ENCODE peak calls at places on chromosomes 2 and 18, in four cellular contexts. X, K, Y and M are unnamed samples.

GRCh38 chr2:29528891-29529520 is 392.4 kb downstream of the ALK start:
- DNase-seq in X (no peak), K (no peak), Y (no peak), M (peak)

GRCh38 chr2:208493186-208493585 is 86.6 kb downstream of the PTH2R start:
- DNase-seq in K (no peak), X (no peak), Y (no peak), M (no peak)

GRCh38 chr2:127953128-127953718 is 67.5 kb upstream of the AMMECR1L start:
- DNase-seq in K (no peak), X (no peak), Y (no peak), M (peak)

GRCh38 chr2:119149611-119150010 is 8.9 kb downstream of the C1QL2 start:
- DNase-seq in X (no peak), Y (no peak), K (no peak), M (no peak)

GRCh38 chr2:65478498-65479135 is 46.2 kb upstream of the SPRED2 start:
- DNase-seq in K (no peak), Y (no peak), X (no peak), M (no peak)

GRCh38 chr2:215772003-215772402 is 241.3 kb downstream of the MREG start:
- DNase-seq in Y (no peak), K (peak), X (no peak), M (peak)

GRCh38 chr2:38947241-38948239 is 57.9 kb downstream of the ARHGEF33 start:
- DNase-seq in Y (peak), X (peak), K (peak), M (peak)

GRCh38 chr2:168049609-168050008 is 197.8 kb downstream of the STK39 start:
- DNase-seq in X (no peak), Y (no peak), K (no peak), M (no peak)

GRCh38 chr2:69221960-69222751 is 164.9 kb downstream of the GFPT1 start:
- DNase-seq in K (no peak), X (no peak), Y (no peak), M (peak)

GRCh38 chr2:26438526-26438925 is 36.8 kb downstream of the DRC1 start:
- DNase-seq in K (no peak), Y (no peak), X (no peak), M (peak)

GRCh38 chr2:143852748-143853147 is 667.2 kb downstream of the ZEB2 start:
- DNase-seq in X (no peak), K (peak), Y (no peak), M (no peak)

GRCh38 chr2:120346667-120347358 is 877 bp downstream of the INHBB start:
- DNase-seq in X (no peak), K (no peak), Y (peak), M (peak)

GRCh38 chr2:72887032-72887835 is at the start of gene SPR:
- DNase-seq in K (peak), X (no peak), Y (peak), M (peak)

GRCh38 chr2:46701152-46701551 is 214.5 kb downstream of the MCFD2 start:
- DNase-seq in X (no peak), Y (no peak), K (peak), M (peak)

GRCh38 chr2:150424361-150424760 is 63.1 kb downstream of the RND3 start:
- DNase-seq in Y (no peak), K (no peak), X (no peak), M (no peak)

GRCh38 chr2:153408708-153409107 is 69.9 kb downstream of the RPRM start:
- DNase-seq in X (no peak), Y (no peak), K (no peak), M (no peak)

GRCh38 chr2:46679761-46680160 is 200.4 kb downstream of the TMEM247 start:
- DNase-seq in X (no peak), K (no peak), Y (no peak), M (peak)

GRCh38 chr2:47041065-47041464 is 114.0 kb downstream of the STPG4 start:
- DNase-seq in Y (peak), K (no peak), X (no peak), M (no peak)

GRCh38 chr2:129744649-129745048 is 234.8 kb upstream of the RAB6C start:
- DNase-seq in X (no peak), Y (no peak), K (no peak), M (no peak)

GRCh38 chr2:172038604-172039003 is 38.9 kb downstream of the METAP1D start:
- DNase-seq in X (no peak), Y (no peak), K (no peak), M (peak)

GRCh38 chr2:23900133-23900926 is 26.6 kb downstream of the ATAD2B start:
- DNase-seq in Y (no peak), X (no peak), K (peak), M (peak)

GRCh38 chr2:95043300-95043786 is 17.8 kb downstream of the MAL start:
- DNase-seq in X (peak), K (no peak), Y (no peak), M (peak)

GRCh38 chr2:39265315-39265714 is 21.5 kb upstream of the CDKL4 start:
- DNase-seq in X (no peak), Y (no peak), K (no peak), M (no peak)

GRCh38 chr2:113977060-113977659 is 87.3 kb downstream of the ACTR3 start:
- DNase-seq in K (no peak), X (no peak), Y (no peak), M (peak)

GRCh38 chr18:7904529-7904928 is 337.4 kb downstream of the PTPRM start:
- DNase-seq in Y (no peak), K (no peak), X (no peak), M (peak)

GRCh38 chr2:48221846-48222516 is 308.0 kb upstream of the STON1 start:
- DNase-seq in K (no peak), X (no peak), Y (no peak), M (no peak)

GRCh38 chr2:217622205-217622621 is 380.6 kb downstream of the TNS1 start:
- DNase-seq in Y (peak), X (no peak), K (no peak), M (peak)

GRCh38 chr18:40055262-40055661 is 1899.8 kb upstream of the PIK3C3 start:
- DNase-seq in Y (no peak), X (no peak), K (no peak), M (no peak)

GRCh38 chr2:180698668-180699067 is 281.7 kb upstream of the UBE2E3 start:
- DNase-seq in X (no peak), K (no peak), Y (no peak), M (no peak)

GRCh38 chr2:226797989-226798421 is 1.6 kb downstream of the IRS1 start:
- DNase-seq in K (no peak), X (no peak), Y (no peak), M (peak)

GRCh38 chr2:121355488-121355887 is 70.5 kb upstream of the TFCP2L1 start:
- DNase-seq in X (no peak), Y (no peak), K (no peak), M (no peak)

GRCh38 chr18:59556265-59556664 is 141.0 kb downstream of the CCBE1 start:
- DNase-seq in X (no peak), Y (peak), K (no peak), M (peak)

GRCh38 chr18:62611395-62612241 is 88.8 kb downstream of the ZCCHC2 start:
- DNase-seq in Y (no peak), K (peak), X (no peak), M (no peak)

GRCh38 chr2:197273485-197273884 is 37.1 kb downstream of the ANKRD44 start:
- DNase-seq in K (no peak), Y (peak), X (no peak), M (no peak)

GRCh38 chr2:212686285-212686895 is 147.8 kb upstream of the ERBB4 start:
- DNase-seq in K (peak), X (peak), Y (peak), M (peak)

GRCh38 chr2:240597419-240598181 is 11.1 kb downstream of the CAPN10 start:
- DNase-seq in X (no peak), K (no peak), Y (no peak), M (no peak)

GRCh38 chr2:199160677-199161465 is 296.9 kb downstream of the SATB2 start:
- DNase-seq in X (no peak), Y (no peak), K (no peak), M (peak)

GRCh38 chr18:48993586-48993985 is 42.8 kb upstream of the SMAD7 start:
- DNase-seq in X (no peak), Y (no peak), K (no peak), M (peak)

GRCh38 chr18:48992791-48993555 is 42.2 kb upstream of the SMAD7 start:
- DNase-seq in K (peak), X (peak), Y (no peak), M (no peak)

GRCh38 chr18:48996041-48996440 is 45.3 kb upstream of the SMAD7 start:
- DNase-seq in X (no peak), Y (no peak), K (no peak), M (no peak)

GRCh38 chr18:48994926-48995835 is 44.4 kb upstream of the SMAD7 start:
- DNase-seq in K (no peak), Y (no peak), X (no peak), M (no peak)

DNA sequence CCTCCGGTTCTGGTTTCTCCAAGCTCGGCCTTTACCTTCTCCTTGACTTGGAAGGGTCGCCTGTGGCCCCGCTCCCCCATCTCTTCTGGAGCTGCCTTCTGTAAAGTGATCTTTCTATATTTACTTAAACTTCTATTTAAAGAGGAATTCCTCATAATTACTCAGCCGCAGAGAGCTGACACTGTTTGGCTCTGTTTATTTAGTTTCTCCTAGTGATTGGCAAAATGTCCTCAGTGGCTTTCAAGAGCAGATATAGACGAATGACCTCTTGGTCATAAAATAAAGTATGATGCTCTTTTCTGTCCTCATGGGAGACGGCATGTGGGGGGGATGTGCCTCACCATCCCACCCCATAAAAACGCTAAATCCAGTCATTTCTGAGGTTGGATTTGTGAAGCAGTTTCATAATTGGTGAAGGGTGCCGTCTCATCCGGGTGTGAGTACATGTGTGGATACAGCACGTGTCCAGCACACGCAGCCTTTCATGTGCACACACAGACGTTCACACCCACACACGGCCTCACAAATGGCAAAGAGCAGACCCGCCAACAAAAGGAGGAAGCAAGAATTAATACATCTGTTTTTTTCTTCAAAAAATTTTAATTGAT is 43.4 kb upstream of the SMAD7 start:
- DNase-seq in Y (no peak), K (no peak), X (no peak), M (peak)
- TF ChIP-seq RFX5 in Y (no peak), K (no peak), X (no peak), M (no peak)

GRCh38 chr18:24990548-24991219 is 361.3 kb downstream of the ZNF521 start:
- DNase-seq in Y (no peak), X (no peak), K (no peak), M (no peak)

GRCh38 chr18:24989760-24990547 is 362.0 kb downstream of the ZNF521 start:
- DNase-seq in K (peak), Y (no peak), X (no peak), M (no peak)

GRCh38 chr18:24987271-24987932 is 364.6 kb downstream of the ZNF521 start:
- DNase-seq in X (no peak), K (no peak), Y (peak), M (peak)

GRCh38 chr18:24986611-24987270 is 365.2 kb downstream of the ZNF521 start:
- DNase-seq in K (no peak), Y (no peak), X (no peak), M (peak)

GRCh38 chr18:24987933-24988840 is 363.8 kb downstream of the ZNF521 start:
- DNase-seq in X (no peak), Y (no peak), K (no peak), M (no peak)
- H3K9ac ChIP-seq in X (no peak), Y (no peak), K (no peak), M (no peak)

DNA sequence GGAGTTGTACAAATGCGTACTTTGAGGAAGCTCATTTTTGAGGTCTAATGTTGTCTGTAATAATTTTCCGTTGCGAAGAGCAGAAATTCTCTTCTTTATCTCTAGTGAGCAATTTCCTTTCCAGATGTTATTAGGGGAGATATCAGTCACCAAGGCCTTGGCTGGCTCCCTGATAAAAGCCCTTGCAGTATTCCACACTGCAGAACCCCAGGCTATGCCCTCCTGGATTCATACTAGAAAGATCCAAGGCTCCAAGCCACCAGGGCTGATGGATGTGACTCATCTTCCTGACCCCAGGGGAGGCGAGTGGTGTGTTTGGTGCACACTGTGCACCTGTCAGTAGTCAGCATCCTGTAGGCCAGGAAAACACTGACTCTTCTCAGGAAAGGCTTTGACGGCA is 34.7 kb downstream of the INO80C start:
- DNase-seq in K (peak), X (no peak), Y (peak), M (no peak)
- TF ChIP-seq RCOR1 in K (no peak), X (no peak), Y (no peak), M (no peak)

GRCh38 chr2:206873426-206873825 is 65.9 kb upstream of the CPO start:
- DNase-seq in X (no peak), K (peak), Y (peak), M (no peak)
- TF ChIP-seq RFX5 in X (no peak), K (no peak), Y (peak), M (no peak)